ENCODE peak calls at places on chromosomes 3 and 15, in ten cellular contexts. One of them, this sample, is unnamed.

GRCh38 chr3:70889162-70890045 is 577.0 kb upstream of the MDFIC2 start:
- DNase-seq in activated T-cell treated with anti-CD3 and anti-CD28 coated beads for 24 hours: no peak
- DNase-seq in dorsolateral prefrontal cortex: no peak
- DNase-seq in AG09319: no peak
- DNase-seq in MCF 10A: no peak
- DNase-seq in D341Med: no peak
- DNase-seq in NCI-H1092: no peak
- DNase-seq in spleen: no peak
- DNase-seq in stimulated activated CD4-positive, alpha-beta T cell treated with anti-CD3 and anti-CD28 coated beads, Interleukin-15, amount 100 ng/mL, for 24 hours: no peak
- DNase-seq in AG08396: no peak
- DNase-seq in this sample: no peak

GRCh38 chr3:179861292-179861691 is 175.4 kb downstream of the PEX5L start:
- DNase-seq in spleen: no peak
- DNase-seq in MCF 10A: no peak
- DNase-seq in stimulated activated CD4-positive, alpha-beta T cell treated with anti-CD3 and anti-CD28 coated beads, Interleukin-15, amount 100 ng/mL, for 24 hours: no peak
- DNase-seq in NCI-H1092: no peak
- DNase-seq in D341Med: no peak
- DNase-seq in dorsolateral prefrontal cortex: no peak
- DNase-seq in AG08396: no peak
- DNase-seq in activated T-cell treated with anti-CD3 and anti-CD28 coated beads for 24 hours: no peak
- DNase-seq in AG09319: no peak
- DNase-seq in this sample: no peak

GRCh38 chr15:22892333-22892732 is 53.9 kb downstream of the NIPA2 start:
- DNase-seq in dorsolateral prefrontal cortex: no peak
- DNase-seq in stimulated activated CD4-positive, alpha-beta T cell treated with anti-CD3 and anti-CD28 coated beads, Interleukin-15, amount 100 ng/mL, for 24 hours: no peak
- DNase-seq in spleen: peak; percentile 22
- DNase-seq in activated T-cell treated with anti-CD3 and anti-CD28 coated beads for 24 hours: no peak
- DNase-seq in NCI-H1092: no peak
- DNase-seq in AG09319: no peak
- DNase-seq in MCF 10A: no peak
- DNase-seq in D341Med: peak; percentile 17
- DNase-seq in AG08396: no peak
- DNase-seq in this sample: no peak

GRCh38 chr15:90840954-90841353 is 27.4 kb upstream of the FURIN start:
- DNase-seq in stimulated activated CD4-positive, alpha-beta T cell treated with anti-CD3 and anti-CD28 coated beads, Interleukin-15, amount 100 ng/mL, for 24 hours: no peak
- DNase-seq in activated T-cell treated with anti-CD3 and anti-CD28 coated beads for 24 hours: no peak
- DNase-seq in MCF 10A: no peak
- DNase-seq in D341Med: no peak
- DNase-seq in AG08396: no peak
- DNase-seq in AG09319: no peak
- DNase-seq in dorsolateral prefrontal cortex: no peak
- DNase-seq in spleen: no peak
- DNase-seq in NCI-H1092: no peak
- DNase-seq in this sample: no peak

GRCh38 chr15:26890451-26890850 is 23.6 kb downstream of the GABRA5 start:
- DNase-seq in activated T-cell treated with anti-CD3 and anti-CD28 coated beads for 24 hours: no peak
- DNase-seq in dorsolateral prefrontal cortex: no peak
- DNase-seq in AG08396: no peak
- DNase-seq in spleen: no peak
- DNase-seq in NCI-H1092: no peak
- DNase-seq in stimulated activated CD4-positive, alpha-beta T cell treated with anti-CD3 and anti-CD28 coated beads, Interleukin-15, amount 100 ng/mL, for 24 hours: no peak
- DNase-seq in D341Med: no peak
- DNase-seq in MCF 10A: no peak
- DNase-seq in AG09319: no peak
- DNase-seq in this sample: no peak

GRCh38 chr15:93900476-93901400 is 330.6 kb upstream of the MCTP2 start:
- DNase-seq in stimulated activated CD4-positive, alpha-beta T cell treated with anti-CD3 and anti-CD28 coated beads, Interleukin-15, amount 100 ng/mL, for 24 hours: no peak
- DNase-seq in AG09319: no peak
- DNase-seq in D341Med: no peak
- DNase-seq in spleen: peak; percentile 69
- DNase-seq in MCF 10A: no peak
- DNase-seq in AG08396: no peak
- DNase-seq in dorsolateral prefrontal cortex: no peak
- DNase-seq in NCI-H1092: no peak
- DNase-seq in activated T-cell treated with anti-CD3 and anti-CD28 coated beads for 24 hours: no peak
- DNase-seq in this sample: no peak

GRCh38 chr3:36461588-36461987 is 81.3 kb downstream of the STAC start:
- DNase-seq in AG09319: no peak
- DNase-seq in NCI-H1092: no peak
- DNase-seq in AG08396: peak; percentile 48
- DNase-seq in spleen: no peak
- DNase-seq in D341Med: no peak
- DNase-seq in activated T-cell treated with anti-CD3 and anti-CD28 coated beads for 24 hours: no peak
- DNase-seq in dorsolateral prefrontal cortex: no peak
- DNase-seq in MCF 10A: no peak
- DNase-seq in stimulated activated CD4-positive, alpha-beta T cell treated with anti-CD3 and anti-CD28 coated beads, Interleukin-15, amount 100 ng/mL, for 24 hours: no peak
- DNase-seq in this sample: no peak

GRCh38 chr3:162302983-162303624 is 806.5 kb downstream of the OTOL1 start:
- DNase-seq in AG09319: no peak
- DNase-seq in MCF 10A: no peak
- DNase-seq in D341Med: no peak
- DNase-seq in activated T-cell treated with anti-CD3 and anti-CD28 coated beads for 24 hours: no peak
- DNase-seq in spleen: no peak
- DNase-seq in stimulated activated CD4-positive, alpha-beta T cell treated with anti-CD3 and anti-CD28 coated beads, Interleukin-15, amount 100 ng/mL, for 24 hours: no peak
- DNase-seq in AG08396: no peak
- DNase-seq in dorsolateral prefrontal cortex: no peak
- DNase-seq in NCI-H1092: no peak
- DNase-seq in this sample: no peak

GRCh38 chr15:63599401-63600000 is 2.3 kb downstream of the FBXL22 start:
- DNase-seq in MCF 10A: peak; percentile 68
- DNase-seq in dorsolateral prefrontal cortex: peak; percentile 56
- DNase-seq in AG09319: no peak
- DNase-seq in activated T-cell treated with anti-CD3 and anti-CD28 coated beads for 24 hours: no peak
- DNase-seq in spleen: peak; percentile 90
- DNase-seq in D341Med: peak; percentile 77
- DNase-seq in AG08396: peak; percentile 55
- DNase-seq in stimulated activated CD4-positive, alpha-beta T cell treated with anti-CD3 and anti-CD28 coated beads, Interleukin-15, amount 100 ng/mL, for 24 hours: peak; percentile 56
- DNase-seq in NCI-H1092: no peak
- DNase-seq in this sample: no peak

GRCh38 chr3:56484525-56485024 is 16.3 kb upstream of the ERC2 start:
- DNase-seq in D341Med: no peak
- DNase-seq in stimulated activated CD4-positive, alpha-beta T cell treated with anti-CD3 and anti-CD28 coated beads, Interleukin-15, amount 100 ng/mL, for 24 hours: no peak
- DNase-seq in activated T-cell treated with anti-CD3 and anti-CD28 coated beads for 24 hours: no peak
- DNase-seq in dorsolateral prefrontal cortex: no peak
- DNase-seq in AG08396: no peak
- DNase-seq in spleen: no peak
- DNase-seq in AG09319: no peak
- DNase-seq in NCI-H1092: no peak
- DNase-seq in MCF 10A: no peak
- DNase-seq in this sample: no peak

GRCh38 chr3:127929818-127930217 is 14.8 kb downstream of the KBTBD12 start:
- DNase-seq in activated T-cell treated with anti-CD3 and anti-CD28 coated beads for 24 hours: no peak
- DNase-seq in MCF 10A: peak; percentile 36
- DNase-seq in stimulated activated CD4-positive, alpha-beta T cell treated with anti-CD3 and anti-CD28 coated beads, Interleukin-15, amount 100 ng/mL, for 24 hours: no peak
- DNase-seq in AG09319: no peak
- DNase-seq in AG08396: no peak
- DNase-seq in NCI-H1092: no peak
- DNase-seq in spleen: no peak
- DNase-seq in dorsolateral prefrontal cortex: no peak
- DNase-seq in D341Med: no peak
- DNase-seq in this sample: no peak

GRCh38 chr3:124762612-124763011 is 32.4 kb downstream of the UMPS start:
- DNase-seq in MCF 10A: no peak
- DNase-seq in dorsolateral prefrontal cortex: no peak
- DNase-seq in spleen: no peak
- DNase-seq in NCI-H1092: no peak
- DNase-seq in AG08396: no peak
- DNase-seq in D341Med: no peak
- DNase-seq in stimulated activated CD4-positive, alpha-beta T cell treated with anti-CD3 and anti-CD28 coated beads, Interleukin-15, amount 100 ng/mL, for 24 hours: no peak
- DNase-seq in AG09319: no peak
- DNase-seq in activated T-cell treated with anti-CD3 and anti-CD28 coated beads for 24 hours: no peak
- DNase-seq in this sample: no peak

GRCh38 chr3:55178336-55178735 is 250.5 kb upstream of the LRTM1 start:
- DNase-seq in spleen: no peak
- DNase-seq in MCF 10A: no peak
- DNase-seq in stimulated activated CD4-positive, alpha-beta T cell treated with anti-CD3 and anti-CD28 coated beads, Interleukin-15, amount 100 ng/mL, for 24 hours: no peak
- DNase-seq in AG09319: no peak
- DNase-seq in activated T-cell treated with anti-CD3 and anti-CD28 coated beads for 24 hours: no peak
- DNase-seq in D341Med: no peak
- DNase-seq in dorsolateral prefrontal cortex: no peak
- DNase-seq in NCI-H1092: no peak
- DNase-seq in AG08396: no peak
- DNase-seq in this sample: no peak

GRCh38 chr3:84985795-84986194 is 27.0 kb downstream of the CADM2 start:
- DNase-seq in AG08396: no peak
- DNase-seq in spleen: no peak
- DNase-seq in activated T-cell treated with anti-CD3 and anti-CD28 coated beads for 24 hours: no peak
- DNase-seq in D341Med: no peak
- DNase-seq in NCI-H1092: no peak
- DNase-seq in dorsolateral prefrontal cortex: no peak
- DNase-seq in AG09319: no peak
- DNase-seq in stimulated activated CD4-positive, alpha-beta T cell treated with anti-CD3 and anti-CD28 coated beads, Interleukin-15, amount 100 ng/mL, for 24 hours: no peak
- DNase-seq in MCF 10A: no peak
- DNase-seq in this sample: no peak

GRCh38 chr3:24299801-24300626 is 194.6 kb downstream of the THRB start:
- DNase-seq in activated T-cell treated with anti-CD3 and anti-CD28 coated beads for 24 hours: no peak
- DNase-seq in AG09319: no peak
- DNase-seq in AG08396: peak; percentile 13
- DNase-seq in MCF 10A: peak; percentile 86
- DNase-seq in D341Med: no peak
- DNase-seq in stimulated activated CD4-positive, alpha-beta T cell treated with anti-CD3 and anti-CD28 coated beads, Interleukin-15, amount 100 ng/mL, for 24 hours: no peak
- DNase-seq in dorsolateral prefrontal cortex: no peak
- DNase-seq in NCI-H1092: no peak
- DNase-seq in spleen: no peak
- DNase-seq in this sample: no peak

GRCh38 chr15:34650177-34650576 is 66.7 kb upstream of the GOLGA8B start:
- DNase-seq in AG08396: peak; percentile 10
- DNase-seq in D341Med: no peak
- DNase-seq in AG09319: no peak
- DNase-seq in dorsolateral prefrontal cortex: no peak
- DNase-seq in stimulated activated CD4-positive, alpha-beta T cell treated with anti-CD3 and anti-CD28 coated beads, Interleukin-15, amount 100 ng/mL, for 24 hours: no peak
- DNase-seq in spleen: no peak
- DNase-seq in activated T-cell treated with anti-CD3 and anti-CD28 coated beads for 24 hours: no peak
- DNase-seq in MCF 10A: no peak
- DNase-seq in NCI-H1092: no peak
- DNase-seq in this sample: no peak

GRCh38 chr3:117553461-117553860 is 843.9 kb downstream of the TUSC7 start:
- DNase-seq in activated T-cell treated with anti-CD3 and anti-CD28 coated beads for 24 hours: no peak
- DNase-seq in AG09319: no peak
- DNase-seq in AG08396: no peak
- DNase-seq in stimulated activated CD4-positive, alpha-beta T cell treated with anti-CD3 and anti-CD28 coated beads, Interleukin-15, amount 100 ng/mL, for 24 hours: no peak
- DNase-seq in NCI-H1092: no peak
- DNase-seq in dorsolateral prefrontal cortex: no peak
- DNase-seq in spleen: no peak
- DNase-seq in D341Med: no peak
- DNase-seq in MCF 10A: peak; percentile 20
- DNase-seq in this sample: no peak

GRCh38 chr3:17132286-17133115 is 247.7 kb downstream of the PLCL2 start:
- DNase-seq in activated T-cell treated with anti-CD3 and anti-CD28 coated beads for 24 hours: no peak
- DNase-seq in AG08396: no peak
- DNase-seq in MCF 10A: no peak
- DNase-seq in NCI-H1092: no peak
- DNase-seq in AG09319: no peak
- DNase-seq in dorsolateral prefrontal cortex: no peak
- DNase-seq in D341Med: no peak
- DNase-seq in spleen: no peak
- DNase-seq in stimulated activated CD4-positive, alpha-beta T cell treated with anti-CD3 and anti-CD28 coated beads, Interleukin-15, amount 100 ng/mL, for 24 hours: no peak
- DNase-seq in this sample: no peak

GRCh38 chr3:127774647-127775046 is 47.7 kb downstream of the MGLL start:
- DNase-seq in stimulated activated CD4-positive, alpha-beta T cell treated with anti-CD3 and anti-CD28 coated beads, Interleukin-15, amount 100 ng/mL, for 24 hours: no peak
- DNase-seq in NCI-H1092: no peak
- DNase-seq in D341Med: no peak
- DNase-seq in activated T-cell treated with anti-CD3 and anti-CD28 coated beads for 24 hours: no peak
- DNase-seq in spleen: peak; percentile 31
- DNase-seq in dorsolateral prefrontal cortex: no peak
- DNase-seq in MCF 10A: no peak
- DNase-seq in AG09319: no peak
- DNase-seq in AG08396: no peak
- DNase-seq in this sample: no peak

GRCh38 chr15:73800662-73801345 is 47.7 kb upstream of the INSYN1 start:
- DNase-seq in dorsolateral prefrontal cortex: peak; percentile 66
- DNase-seq in MCF 10A: peak; percentile 58
- DNase-seq in stimulated activated CD4-positive, alpha-beta T cell treated with anti-CD3 and anti-CD28 coated beads, Interleukin-15, amount 100 ng/mL, for 24 hours: no peak
- DNase-seq in AG08396: peak; percentile 71
- DNase-seq in spleen: peak; percentile 14
- DNase-seq in NCI-H1092: no peak
- DNase-seq in D341Med: no peak
- DNase-seq in AG09319: peak; percentile 47
- DNase-seq in activated T-cell treated with anti-CD3 and anti-CD28 coated beads for 24 hours: no peak
- DNase-seq in this sample: no peak

GRCh38 chr3:16059081-16059537 is 115.4 kb upstream of the GALNT15 start:
- DNase-seq in spleen: no peak
- DNase-seq in MCF 10A: no peak
- DNase-seq in AG08396: no peak
- DNase-seq in D341Med: no peak
- DNase-seq in stimulated activated CD4-positive, alpha-beta T cell treated with anti-CD3 and anti-CD28 coated beads, Interleukin-15, amount 100 ng/mL, for 24 hours: no peak
- DNase-seq in activated T-cell treated with anti-CD3 and anti-CD28 coated beads for 24 hours: no peak
- DNase-seq in AG09319: no peak
- DNase-seq in NCI-H1092: no peak
- DNase-seq in dorsolateral prefrontal cortex: no peak
- DNase-seq in this sample: no peak

GRCh38 chr3:132174500-132174899 is 139.7 kb upstream of the CPNE4 start:
- DNase-seq in MCF 10A: peak; percentile 25
- DNase-seq in NCI-H1092: no peak
- DNase-seq in activated T-cell treated with anti-CD3 and anti-CD28 coated beads for 24 hours: no peak
- DNase-seq in D341Med: no peak
- DNase-seq in AG08396: no peak
- DNase-seq in AG09319: no peak
- DNase-seq in spleen: no peak
- DNase-seq in dorsolateral prefrontal cortex: no peak
- DNase-seq in stimulated activated CD4-positive, alpha-beta T cell treated with anti-CD3 and anti-CD28 coated beads, Interleukin-15, amount 100 ng/mL, for 24 hours: no peak
- DNase-seq in this sample: no peak

GRCh38 chr15:67900621-67901147 is 60.8 kb upstream of the RNU6-1 start:
- DNase-seq in AG09319: no peak
- DNase-seq in stimulated activated CD4-positive, alpha-beta T cell treated with anti-CD3 and anti-CD28 coated beads, Interleukin-15, amount 100 ng/mL, for 24 hours: no peak
- DNase-seq in spleen: no peak
- DNase-seq in activated T-cell treated with anti-CD3 and anti-CD28 coated beads for 24 hours: no peak
- DNase-seq in dorsolateral prefrontal cortex: no peak
- DNase-seq in AG08396: no peak
- DNase-seq in NCI-H1092: no peak
- DNase-seq in D341Med: no peak
- DNase-seq in MCF 10A: no peak
- DNase-seq in this sample: no peak

GRCh38 chr3:158809642-158810041 is 7.8 kb downstream of the MFSD1 start:
- DNase-seq in dorsolateral prefrontal cortex: no peak
- DNase-seq in NCI-H1092: no peak
- DNase-seq in AG09319: no peak
- DNase-seq in D341Med: no peak
- DNase-seq in activated T-cell treated with anti-CD3 and anti-CD28 coated beads for 24 hours: no peak
- DNase-seq in AG08396: no peak
- DNase-seq in spleen: no peak
- DNase-seq in stimulated activated CD4-positive, alpha-beta T cell treated with anti-CD3 and anti-CD28 coated beads, Interleukin-15, amount 100 ng/mL, for 24 hours: no peak
- DNase-seq in MCF 10A: no peak
- DNase-seq in this sample: no peak

GRCh38 chr3:183180765-183181295 is 18.3 kb upstream of the LAMP3 start:
- DNase-seq in MCF 10A: no peak
- DNase-seq in dorsolateral prefrontal cortex: no peak
- DNase-seq in stimulated activated CD4-positive, alpha-beta T cell treated with anti-CD3 and anti-CD28 coated beads, Interleukin-15, amount 100 ng/mL, for 24 hours: no peak
- DNase-seq in activated T-cell treated with anti-CD3 and anti-CD28 coated beads for 24 hours: no peak
- DNase-seq in NCI-H1092: no peak
- DNase-seq in D341Med: no peak
- DNase-seq in AG08396: no peak
- DNase-seq in AG09319: no peak
- DNase-seq in spleen: no peak
- DNase-seq in this sample: no peak

GRCh38 chr15:50685191-50685975 is 1.2 kb downstream of the TRPM7 start:
- DNase-seq in MCF 10A: peak; percentile 3
- DNase-seq in activated T-cell treated with anti-CD3 and anti-CD28 coated beads for 24 hours: no peak
- DNase-seq in stimulated activated CD4-positive, alpha-beta T cell treated with anti-CD3 and anti-CD28 coated beads, Interleukin-15, amount 100 ng/mL, for 24 hours: no peak
- DNase-seq in NCI-H1092: no peak
- DNase-seq in dorsolateral prefrontal cortex: no peak
- DNase-seq in D341Med: no peak
- DNase-seq in spleen: no peak
- DNase-seq in AG09319: no peak
- DNase-seq in AG08396: no peak
- DNase-seq in this sample: no peak

GRCh38 chr15:55270301-55270700 is 19.3 kb downstream of the RAB27A start:
- DNase-seq in D341Med: no peak
- DNase-seq in spleen: no peak
- DNase-seq in dorsolateral prefrontal cortex: no peak
- DNase-seq in stimulated activated CD4-positive, alpha-beta T cell treated with anti-CD3 and anti-CD28 coated beads, Interleukin-15, amount 100 ng/mL, for 24 hours: no peak
- DNase-seq in activated T-cell treated with anti-CD3 and anti-CD28 coated beads for 24 hours: no peak
- DNase-seq in AG08396: no peak
- DNase-seq in MCF 10A: no peak
- DNase-seq in AG09319: no peak
- DNase-seq in NCI-H1092: no peak
- DNase-seq in this sample: no peak

GRCh38 chr3:108060331-108060730 is 30.5 kb downstream of the CD47 start:
- DNase-seq in stimulated activated CD4-positive, alpha-beta T cell treated with anti-CD3 and anti-CD28 coated beads, Interleukin-15, amount 100 ng/mL, for 24 hours: no peak
- DNase-seq in spleen: no peak
- DNase-seq in activated T-cell treated with anti-CD3 and anti-CD28 coated beads for 24 hours: no peak
- DNase-seq in D341Med: no peak
- DNase-seq in dorsolateral prefrontal cortex: no peak
- DNase-seq in AG09319: no peak
- DNase-seq in AG08396: peak; percentile 67
- DNase-seq in MCF 10A: no peak
- DNase-seq in NCI-H1092: no peak
- DNase-seq in this sample: no peak